ENCODE peak calls at places on chromosome 16, in four cellular contexts. One of them, this sample, is unnamed.

GRCh38 chr16:1914759-1915387 is 3.3 kb downstream of the HS3ST6 start:
- DNase-seq in tibial nerve: no peak
- DNase-seq in A549: no peak
- DNase-seq in neural progenitor cell: no peak
- DNase-seq in this sample: no peak

GRCh38 chr16:67733734-67734470 is 14.8 kb upstream of the GFOD2 start:
- DNase-seq in tibial nerve: no peak
- DNase-seq in A549: no peak
- DNase-seq in neural progenitor cell: no peak
- DNase-seq in this sample: no peak

GRCh38 chr16:84247844-84248243 is 8.0 kb upstream of the KCNG4 start:
- DNase-seq in tibial nerve: no peak
- DNase-seq in A549: no peak
- DNase-seq in neural progenitor cell: no peak
- DNase-seq in this sample: no peak

GRCh38 chr16:15466886-15467781 is 32.7 kb downstream of the BMERB1 start:
- DNase-seq in tibial nerve: no peak
- DNase-seq in A549: no peak
- DNase-seq in neural progenitor cell: no peak
- DNase-seq in this sample: no peak

GRCh38 chr16:1790611-1791255 is 2.8 kb downstream of the IGFALS start:
- DNase-seq in tibial nerve: no peak
- DNase-seq in A549: no peak
- DNase-seq in neural progenitor cell: no peak
- DNase-seq in this sample: no peak

GRCh38 chr16:12754824-12755543 is 48.7 kb downstream of the CPPED1 start:
- DNase-seq in tibial nerve: no peak
- DNase-seq in A549: no peak
- DNase-seq in neural progenitor cell: no peak
- DNase-seq in this sample: peak

GRCh38 chr16:89096768-89097527 is 3.3 kb downstream of the ACSF3 start:
- DNase-seq in tibial nerve: no peak
- DNase-seq in A549: no peak
- DNase-seq in neural progenitor cell: no peak
- DNase-seq in this sample: no peak

GRCh38 chr16:70660672-70661350 is 14.5 kb downstream of the IL34 start:
- DNase-seq in tibial nerve: no peak
- DNase-seq in A549: no peak
- DNase-seq in neural progenitor cell: no peak
- DNase-seq in this sample: no peak

GRCh38 chr16:4591191-4591590 is 23.5 kb downstream of the UBALD1 start:
- DNase-seq in tibial nerve: no peak
- DNase-seq in A549: no peak
- DNase-seq in neural progenitor cell: no peak
- DNase-seq in this sample: no peak

GRCh38 chr16:5512037-5512436 is 414.4 kb upstream of the EEF2KMT start:
- DNase-seq in tibial nerve: no peak
- DNase-seq in A549: no peak
- DNase-seq in neural progenitor cell: no peak
- DNase-seq in this sample: no peak

GRCh38 chr16:27722892-27723450 is 173.0 kb downstream of the KATNIP start:
- DNase-seq in tibial nerve: no peak
- DNase-seq in A549: no peak
- DNase-seq in neural progenitor cell: no peak
- DNase-seq in this sample: no peak

GRCh38 chr16:5028950-5029475 is 4.7 kb downstream of the NAGPA start:
- DNase-seq in tibial nerve: no peak
- DNase-seq in A549: no peak
- DNase-seq in neural progenitor cell: no peak
- DNase-seq in this sample: no peak

GRCh38 chr16:66900721-66901441 is 17.8 kb downstream of the CDH16 start:
- DNase-seq in tibial nerve: no peak
- DNase-seq in A549: no peak
- DNase-seq in neural progenitor cell: no peak
- DNase-seq in this sample: no peak

GRCh38 chr16:795580-796229 is 4.8 kb downstream of the GNG13 start:
- DNase-seq in tibial nerve: no peak
- DNase-seq in A549: peak
- DNase-seq in neural progenitor cell: no peak
- DNase-seq in this sample: no peak

GRCh38 chr16:69273009-69273408 is 38.1 kb upstream of the VPS4A start:
- DNase-seq in tibial nerve: no peak
- DNase-seq in A549: no peak
- DNase-seq in neural progenitor cell: no peak
- DNase-seq in this sample: peak

GRCh38 chr16:1014771-1015495 is 33.4 kb downstream of the SOX8 start:
- DNase-seq in tibial nerve: no peak
- DNase-seq in A549: no peak
- DNase-seq in neural progenitor cell: peak
- DNase-seq in this sample: no peak

GRCh38 chr16:397736-398332 is 835 bp downstream of the NME4 start:
- DNase-seq in tibial nerve: peak
- DNase-seq in A549: peak
- DNase-seq in neural progenitor cell: peak
- DNase-seq in this sample: peak

GRCh38 chr16:46775214-46775613 is 27.1 kb upstream of the MYLK3 start:
- DNase-seq in tibial nerve: no peak
- DNase-seq in A549: no peak
- DNase-seq in neural progenitor cell: no peak
- DNase-seq in this sample: no peak

GRCh38 chr16:88459366-88460055 is 6.4 kb downstream of the ZFPM1 start:
- DNase-seq in tibial nerve: no peak
- DNase-seq in A549: no peak
- DNase-seq in neural progenitor cell: no peak
- DNase-seq in this sample: no peak

GRCh38 chr16:66970775-66971725 is 10.0 kb downstream of the CES3 start:
- DNase-seq in tibial nerve: no peak
- DNase-seq in A549: no peak
- DNase-seq in neural progenitor cell: no peak
- DNase-seq in this sample: peak

GRCh38 chr16:842631-843560 is 42.4 kb upstream of the GNG13 start:
- DNase-seq in tibial nerve: no peak
- DNase-seq in A549: no peak
- DNase-seq in neural progenitor cell: no peak
- DNase-seq in this sample: no peak

GRCh38 chr16:56793504-56793903 is 63.6 kb downstream of the NUP93 start:
- DNase-seq in tibial nerve: no peak
- DNase-seq in A549: peak
- DNase-seq in neural progenitor cell: no peak
- DNase-seq in this sample: peak

GRCh38 chr16:66486773-66487579 is 59.9 kb downstream of the BEAN1 start:
- DNase-seq in tibial nerve: no peak
- DNase-seq in A549: no peak
- DNase-seq in neural progenitor cell: no peak
- DNase-seq in this sample: peak

GRCh38 chr16:29710227-29711219 is 31.5 kb downstream of the QPRT start:
- DNase-seq in tibial nerve: peak
- DNase-seq in A549: peak
- DNase-seq in neural progenitor cell: peak
- DNase-seq in this sample: peak

GRCh38 chr16:17173134-17173729 is 297.5 kb downstream of the XYLT1 start:
- DNase-seq in tibial nerve: peak
- DNase-seq in A549: no peak
- DNase-seq in neural progenitor cell: no peak
- DNase-seq in this sample: no peak

GRCh38 chr16:77059441-77059840 is 131.5 kb upstream of the MON1B start:
- DNase-seq in tibial nerve: no peak
- DNase-seq in A549: no peak
- DNase-seq in neural progenitor cell: no peak
- DNase-seq in this sample: no peak

GRCh38 chr16:4388275-4389021 is 16.8 kb downstream of the VASN start:
- DNase-seq in tibial nerve: no peak
- DNase-seq in A549: no peak
- DNase-seq in neural progenitor cell: no peak
- DNase-seq in this sample: no peak

GRCh38 chr16:17343028-17343427 is 127.7 kb downstream of the XYLT1 start:
- DNase-seq in tibial nerve: no peak
- DNase-seq in A549: no peak
- DNase-seq in neural progenitor cell: no peak
- DNase-seq in this sample: no peak

GRCh38 chr16:89375021-89375420 is 115.3 kb downstream of the ANKRD11 start:
- DNase-seq in tibial nerve: no peak
- DNase-seq in A549: no peak
- DNase-seq in neural progenitor cell: peak
- DNase-seq in this sample: no peak

GRCh38 chr16:70803354-70803753 is 2.4 kb upstream of the VAC14 start:
- DNase-seq in tibial nerve: no peak
- DNase-seq in A549: no peak
- DNase-seq in neural progenitor cell: no peak
- DNase-seq in this sample: no peak

GRCh38 chr16:26511463-26511862 is 555.3 kb upstream of the C16orf82 start:
- DNase-seq in tibial nerve: no peak
- DNase-seq in A549: no peak
- DNase-seq in neural progenitor cell: no peak
- DNase-seq in this sample: no peak

GRCh38 chr16:26510924-26511323 is 555.8 kb upstream of the C16orf82 start:
- DNase-seq in tibial nerve: no peak
- DNase-seq in A549: no peak
- DNase-seq in neural progenitor cell: no peak
- DNase-seq in this sample: no peak

DNA sequence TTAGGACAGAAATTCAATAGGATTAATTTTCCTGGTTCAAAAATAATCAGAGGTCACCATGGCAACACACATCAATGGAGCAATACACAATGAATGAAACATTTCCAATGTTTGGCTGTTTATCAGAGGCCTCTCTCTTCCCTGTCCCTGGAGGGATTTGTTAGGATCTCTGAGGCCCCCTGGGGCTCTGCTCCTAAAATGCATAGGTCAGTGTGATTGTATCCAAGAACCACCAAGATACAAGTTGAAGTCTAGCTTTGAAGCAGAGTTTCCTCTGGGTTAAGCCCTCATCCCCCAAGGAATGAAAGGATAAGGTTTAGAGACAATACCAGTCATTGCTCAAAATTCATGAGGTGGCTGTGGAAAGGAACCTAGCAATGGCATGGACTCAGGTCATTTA is 561.2 kb upstream of the C16orf82 start:
- DNase-seq in tibial nerve: no peak
- DNase-seq in A549: no peak
- DNase-seq in neural progenitor cell: peak
- DNase-seq in this sample: no peak
- TF ChIP-seq CTCF in tibial nerve: no peak
- TF ChIP-seq CTCF in A549: no peak
- TF ChIP-seq CTCF in neural progenitor cell: no peak
- TF ChIP-seq CTCF in this sample: no peak

DNA sequence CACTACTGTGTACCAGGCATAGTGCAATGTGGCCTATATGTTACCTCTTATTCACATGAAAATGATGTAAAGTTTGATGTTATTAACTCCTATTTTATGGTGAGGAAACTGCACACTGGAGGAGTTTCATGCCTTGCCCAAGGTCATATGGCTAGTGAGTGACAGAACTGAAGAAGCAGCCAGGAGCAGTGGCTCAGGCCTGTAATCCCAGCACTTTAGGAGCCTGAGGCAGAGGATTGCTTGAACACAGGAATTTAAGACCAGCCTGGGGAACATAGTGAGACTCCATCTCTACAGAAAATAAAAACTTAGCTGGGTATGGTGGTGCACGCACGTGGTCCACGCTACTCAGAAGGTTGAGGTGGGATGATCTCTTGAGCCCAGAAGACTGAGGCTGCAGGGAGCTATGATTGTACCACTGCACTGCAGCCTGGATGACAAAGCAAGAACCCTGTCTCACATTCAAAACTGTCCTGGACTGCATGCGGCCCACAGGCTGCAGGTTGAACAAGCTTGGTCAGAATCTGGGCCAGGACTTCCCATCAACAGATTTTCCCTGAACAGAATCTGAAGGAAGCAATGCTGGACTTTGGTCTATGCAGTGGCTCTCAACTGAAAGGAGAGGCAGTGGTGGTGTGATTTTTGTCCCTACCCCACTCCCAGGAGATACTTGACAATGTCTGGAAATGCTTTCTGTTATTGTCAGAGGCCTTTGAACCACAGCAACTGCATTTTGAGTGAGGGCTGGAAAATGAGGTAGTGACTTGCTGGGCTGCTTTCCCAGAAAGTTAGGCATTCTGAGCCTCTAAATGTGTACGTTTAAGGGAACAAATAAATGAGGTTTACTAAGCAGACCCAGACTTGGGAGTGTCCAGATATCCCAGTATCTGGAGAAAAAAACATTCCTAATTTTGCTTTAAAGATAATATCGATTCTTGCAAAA is 479.5 kb downstream of the TMEM114 start:
- DNase-seq in tibial nerve: no peak
- DNase-seq in A549: no peak
- DNase-seq in neural progenitor cell: no peak
- DNase-seq in this sample: no peak
- H3K4me3 ChIP-seq in tibial nerve: no peak
- H3K4me3 ChIP-seq in A549: no peak
- H3K4me3 ChIP-seq in neural progenitor cell: no peak
- H3K4me3 ChIP-seq in this sample: no peak

DNA sequence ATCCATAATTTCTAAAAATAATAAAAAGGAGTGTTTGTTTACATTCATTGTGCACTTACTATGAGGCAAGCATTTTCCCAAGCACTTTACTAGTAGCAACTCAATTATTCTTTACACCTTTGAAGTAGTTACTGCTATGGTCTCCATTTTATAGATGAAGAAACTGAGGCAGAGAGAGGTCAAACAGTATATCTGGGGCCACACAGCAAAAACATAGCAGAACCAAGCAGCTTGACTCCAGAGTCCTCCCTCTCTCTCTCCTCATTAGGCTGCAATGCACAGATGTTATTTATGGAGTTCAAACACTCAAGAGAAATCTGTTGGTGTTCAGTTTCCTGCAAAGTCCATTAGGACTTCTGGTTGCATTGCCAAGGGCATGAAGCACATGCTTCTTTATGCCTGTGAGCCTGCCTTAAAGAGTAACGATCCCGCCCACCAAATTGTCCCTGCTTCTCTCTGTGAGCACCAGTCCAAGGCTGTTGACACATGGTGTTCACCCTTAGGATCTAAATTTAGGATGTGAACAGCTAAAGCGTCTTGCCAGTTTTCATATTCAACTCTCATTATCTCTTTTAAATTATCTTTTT is 44.0 kb downstream of the GPRC5B start:
- DNase-seq in tibial nerve: no peak
- DNase-seq in A549: no peak
- DNase-seq in neural progenitor cell: no peak
- DNase-seq in this sample: no peak
- H3K27ac ChIP-seq in tibial nerve: no peak
- H3K27ac ChIP-seq in A549: no peak
- H3K27ac ChIP-seq in neural progenitor cell: no peak
- H3K27ac ChIP-seq in this sample: no peak

DNA sequence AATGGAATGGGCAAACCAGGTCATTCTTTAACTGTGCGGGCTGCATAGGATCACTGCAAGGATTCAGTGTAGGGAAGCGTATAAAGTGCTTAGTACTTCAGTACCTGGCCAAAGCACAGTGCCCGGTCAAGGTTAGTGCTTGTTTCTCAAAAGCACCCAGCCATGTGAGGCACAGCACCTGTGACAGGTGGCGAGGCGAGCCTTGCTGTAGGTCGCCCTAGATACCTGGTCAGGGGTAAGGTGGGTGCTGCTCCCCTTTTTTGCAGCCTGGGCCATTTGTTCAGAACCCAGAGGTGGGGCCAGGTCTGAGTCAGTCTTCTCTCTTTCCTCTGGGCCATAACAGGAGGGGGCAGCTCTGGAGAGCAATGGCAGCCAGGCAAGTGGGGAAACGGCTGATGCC is 172.0 kb downstream of the IRF8 start:
- DNase-seq in tibial nerve: no peak
- DNase-seq in A549: no peak
- DNase-seq in neural progenitor cell: no peak
- DNase-seq in this sample: no peak
- TF ChIP-seq CTCF in tibial nerve: no peak
- TF ChIP-seq CTCF in A549: no peak
- TF ChIP-seq CTCF in neural progenitor cell: no peak
- TF ChIP-seq CTCF in this sample: no peak

This sample was measured in brain microvascular endothelial cell.